ENCODE peak calls at places on chromosomes 1 and 21, in eight cellular contexts. One of them, this sample, is unnamed.

GRCh38 chr1:61085191-61086086 is 3.1 kb downstream of the NFIA start:
- DNase-seq in H9: no peak
- DNase-seq in CD4-positive, CD25-positive, alpha-beta regulatory T cell: no peak
- DNase-seq in CD8-positive, alpha-beta memory T cell: no peak
- DNase-seq in K562: no peak
- DNase-seq in heart right ventricle: no peak
- DNase-seq in fibroblast of lung: no peak
- DNase-seq in aorta: no peak
- DNase-seq in this sample: no peak

GRCh38 chr1:38991638-38992449 is 768 bp downstream of the AKIRIN1 start:
- DNase-seq in H9: peak; percentile 44
- DNase-seq in aorta: peak; percentile 62
- DNase-seq in heart right ventricle: peak; percentile 34
- DNase-seq in fibroblast of lung: peak; percentile 39
- DNase-seq in CD4-positive, CD25-positive, alpha-beta regulatory T cell: no peak
- DNase-seq in CD8-positive, alpha-beta memory T cell: peak; percentile 5
- DNase-seq in K562: no peak
- DNase-seq in this sample: peak; percentile 55

GRCh38 chr21:28579986-28580550 is 412.6 kb downstream of the LTN1 start:
- DNase-seq in heart right ventricle: no peak
- DNase-seq in CD8-positive, alpha-beta memory T cell: no peak
- DNase-seq in K562: no peak
- DNase-seq in H9: peak; percentile 55
- DNase-seq in aorta: no peak
- DNase-seq in CD4-positive, CD25-positive, alpha-beta regulatory T cell: no peak
- DNase-seq in fibroblast of lung: no peak
- DNase-seq in this sample: no peak

GRCh38 chr1:171966426-171967220 is 125.3 kb downstream of the DNM3 start:
- DNase-seq in aorta: no peak
- DNase-seq in CD8-positive, alpha-beta memory T cell: no peak
- DNase-seq in heart right ventricle: no peak
- DNase-seq in CD4-positive, CD25-positive, alpha-beta regulatory T cell: no peak
- DNase-seq in fibroblast of lung: no peak
- DNase-seq in K562: no peak
- DNase-seq in H9: peak; percentile 31
- DNase-seq in this sample: no peak

GRCh38 chr21:25573409-25574206 is 33.7 kb downstream of the MRPL39 start:
- DNase-seq in aorta: no peak
- DNase-seq in H9: no peak
- DNase-seq in heart right ventricle: no peak
- DNase-seq in CD4-positive, CD25-positive, alpha-beta regulatory T cell: peak; percentile 58
- DNase-seq in fibroblast of lung: peak; percentile 98
- DNase-seq in CD8-positive, alpha-beta memory T cell: peak; percentile 3
- DNase-seq in K562: peak; percentile 23
- DNase-seq in this sample: no peak

GRCh38 chr1:20589331-20590312 is 725 bp downstream of the CDA start:
- DNase-seq in H9: no peak
- DNase-seq in aorta: peak; percentile 73
- DNase-seq in fibroblast of lung: peak; percentile 70
- DNase-seq in K562: no peak
- DNase-seq in CD8-positive, alpha-beta memory T cell: no peak
- DNase-seq in heart right ventricle: peak; percentile 62
- DNase-seq in CD4-positive, CD25-positive, alpha-beta regulatory T cell: no peak
- DNase-seq in this sample: peak; percentile 80

GRCh38 chr1:211210965-211211364 is 48.2 kb upstream of the RCOR3 start:
- DNase-seq in CD4-positive, CD25-positive, alpha-beta regulatory T cell: no peak
- DNase-seq in fibroblast of lung: no peak
- DNase-seq in aorta: no peak
- DNase-seq in H9: no peak
- DNase-seq in CD8-positive, alpha-beta memory T cell: no peak
- DNase-seq in heart right ventricle: no peak
- DNase-seq in K562: no peak
- DNase-seq in this sample: no peak

GRCh38 chr1:50175711-50176562 is 67.2 kb downstream of the ELAVL4 start:
- DNase-seq in H9: no peak
- DNase-seq in K562: no peak
- DNase-seq in fibroblast of lung: no peak
- DNase-seq in heart right ventricle: no peak
- DNase-seq in CD4-positive, CD25-positive, alpha-beta regulatory T cell: no peak
- DNase-seq in CD8-positive, alpha-beta memory T cell: no peak
- DNase-seq in aorta: no peak
- DNase-seq in this sample: no peak

GRCh38 chr1:36321119-36321951 is 2.1 kb downstream of the EVA1B start:
- DNase-seq in CD4-positive, CD25-positive, alpha-beta regulatory T cell: no peak
- DNase-seq in heart right ventricle: peak; percentile 90
- DNase-seq in H9: peak; percentile 97
- DNase-seq in aorta: peak; percentile 88
- DNase-seq in CD8-positive, alpha-beta memory T cell: no peak
- DNase-seq in fibroblast of lung: peak; percentile 66
- DNase-seq in K562: peak; percentile 94
- DNase-seq in this sample: peak; percentile 93

GRCh38 chr21:31875424-31876097 is 2.7 kb downstream of the HUNK start:
- DNase-seq in CD4-positive, CD25-positive, alpha-beta regulatory T cell: no peak
- DNase-seq in K562: no peak
- DNase-seq in aorta: no peak
- DNase-seq in CD8-positive, alpha-beta memory T cell: no peak
- DNase-seq in H9: no peak
- DNase-seq in fibroblast of lung: no peak
- DNase-seq in heart right ventricle: no peak
- DNase-seq in this sample: no peak

GRCh38 chr21:38769253-38769780 is 36.4 kb upstream of the ETS2 start:
- DNase-seq in heart right ventricle: no peak
- DNase-seq in fibroblast of lung: peak; percentile 89
- DNase-seq in H9: no peak
- DNase-seq in K562: no peak
- DNase-seq in aorta: peak; percentile 65
- DNase-seq in CD4-positive, CD25-positive, alpha-beta regulatory T cell: no peak
- DNase-seq in CD8-positive, alpha-beta memory T cell: no peak
- DNase-seq in this sample: no peak

GRCh38 chr21:42677339-42678117 is 24.1 kb downstream of the PDE9A start:
- DNase-seq in CD4-positive, CD25-positive, alpha-beta regulatory T cell: no peak
- DNase-seq in fibroblast of lung: peak; percentile 90
- DNase-seq in aorta: peak; percentile 27
- DNase-seq in K562: no peak
- DNase-seq in H9: no peak
- DNase-seq in heart right ventricle: peak; percentile 34
- DNase-seq in CD8-positive, alpha-beta memory T cell: no peak
- DNase-seq in this sample: no peak

GRCh38 chr1:210792703-210793102 is 341.2 kb downstream of the KCNH1 start:
- DNase-seq in K562: peak; percentile 18
- DNase-seq in heart right ventricle: no peak
- DNase-seq in aorta: no peak
- DNase-seq in fibroblast of lung: peak; percentile 92
- DNase-seq in CD4-positive, CD25-positive, alpha-beta regulatory T cell: no peak
- DNase-seq in CD8-positive, alpha-beta memory T cell: no peak
- DNase-seq in H9: no peak
- DNase-seq in this sample: no peak

GRCh38 chr1:72516264-72516663 is 233.9 kb upstream of the NEGR1 start:
- DNase-seq in heart right ventricle: no peak
- DNase-seq in CD8-positive, alpha-beta memory T cell: no peak
- DNase-seq in CD4-positive, CD25-positive, alpha-beta regulatory T cell: no peak
- DNase-seq in H9: no peak
- DNase-seq in aorta: no peak
- DNase-seq in K562: no peak
- DNase-seq in fibroblast of lung: no peak
- DNase-seq in this sample: no peak

GRCh38 chr1:184027751-184028682 is 9.5 kb downstream of the COLGALT2 start:
- DNase-seq in fibroblast of lung: peak; percentile 37
- DNase-seq in aorta: no peak
- DNase-seq in H9: no peak
- DNase-seq in heart right ventricle: no peak
- DNase-seq in K562: no peak
- DNase-seq in CD4-positive, CD25-positive, alpha-beta regulatory T cell: no peak
- DNase-seq in CD8-positive, alpha-beta memory T cell: no peak
- DNase-seq in this sample: peak; percentile 15

DNA sequence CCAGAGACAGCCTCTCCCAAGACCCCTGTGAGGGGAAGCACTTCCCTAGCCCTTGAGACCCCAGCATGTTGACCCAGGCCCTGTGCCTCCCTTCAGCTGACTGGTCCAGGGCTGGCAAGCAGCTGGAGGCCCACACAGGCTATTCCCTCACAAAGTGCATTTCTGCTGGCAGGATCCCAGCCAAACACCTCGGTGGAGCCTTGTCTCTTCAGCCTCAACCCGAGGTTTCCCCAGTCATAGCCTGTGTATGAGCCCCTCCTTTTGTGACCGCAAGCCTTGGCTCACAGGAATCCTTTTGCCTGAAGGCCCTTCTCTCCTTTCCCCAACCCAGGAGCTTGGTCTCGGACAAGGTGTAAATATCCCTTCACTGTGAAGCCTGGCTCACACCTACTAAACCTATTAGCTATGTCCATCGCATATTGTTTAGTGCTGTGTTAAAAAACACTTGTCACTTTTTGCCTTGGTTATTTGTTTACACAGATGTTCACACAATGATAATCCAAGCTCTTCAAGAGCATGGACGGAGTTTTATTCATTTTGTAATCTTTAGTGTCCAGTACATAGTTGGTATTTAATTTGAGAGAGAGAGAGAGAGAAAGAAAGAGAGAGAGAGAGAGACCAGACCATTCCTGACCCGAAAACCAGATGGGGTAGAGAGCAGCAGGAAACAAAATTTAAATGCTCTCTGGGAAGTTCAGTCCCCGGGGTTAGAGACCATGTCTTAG is 8.5 kb upstream of the CD247 start:
- DNase-seq in CD8-positive, alpha-beta memory T cell: no peak
- DNase-seq in heart right ventricle: no peak
- DNase-seq in K562: no peak
- DNase-seq in H9: no peak
- DNase-seq in CD4-positive, CD25-positive, alpha-beta regulatory T cell: no peak
- DNase-seq in fibroblast of lung: peak; percentile 7
- DNase-seq in aorta: no peak
- DNase-seq in this sample: no peak
- H3K4me1 ChIP-seq in CD8-positive, alpha-beta memory T cell: no peaks in the 10 kb centered on the region
- H3K4me1 ChIP-seq in heart right ventricle: no peaks in the 10 kb centered on the region
- H3K4me1 ChIP-seq in K562: peaks cover 19% of the 10 kb centered on the region
- H3K4me1 ChIP-seq in H9: no peaks in the 10 kb centered on the region
- H3K4me1 ChIP-seq in CD4-positive, CD25-positive, alpha-beta regulatory T cell: no peaks in the 10 kb centered on the region
- H3K4me1 ChIP-seq in fibroblast of lung: no peaks in the 10 kb centered on the region
- H3K4me1 ChIP-seq in aorta: no peaks in the 10 kb centered on the region
- H3K4me1 ChIP-seq in this sample: no peaks in the 10 kb centered on the region

GRCh38 chr1:70465911-70466310 is 54.8 kb downstream of the CTH start:
- DNase-seq in fibroblast of lung: no peak
- DNase-seq in heart right ventricle: no peak
- DNase-seq in H9: no peak
- DNase-seq in aorta: no peak
- DNase-seq in K562: no peak
- DNase-seq in CD8-positive, alpha-beta memory T cell: no peak
- DNase-seq in CD4-positive, CD25-positive, alpha-beta regulatory T cell: no peak
- DNase-seq in this sample: no peak

GRCh38 chr1:70462611-70463010 is 51.5 kb downstream of the CTH start:
- DNase-seq in H9: no peak
- DNase-seq in heart right ventricle: no peak
- DNase-seq in CD8-positive, alpha-beta memory T cell: no peak
- DNase-seq in K562: no peak
- DNase-seq in fibroblast of lung: no peak
- DNase-seq in CD4-positive, CD25-positive, alpha-beta regulatory T cell: no peak
- DNase-seq in aorta: no peak
- DNase-seq in this sample: no peak

GRCh38 chr1:70468180-70468579 is 57.1 kb downstream of the CTH start:
- DNase-seq in CD4-positive, CD25-positive, alpha-beta regulatory T cell: no peak
- DNase-seq in aorta: no peak
- DNase-seq in CD8-positive, alpha-beta memory T cell: no peak
- DNase-seq in heart right ventricle: no peak
- DNase-seq in fibroblast of lung: no peak
- DNase-seq in K562: no peak
- DNase-seq in H9: no peak
- DNase-seq in this sample: no peak

DNA sequence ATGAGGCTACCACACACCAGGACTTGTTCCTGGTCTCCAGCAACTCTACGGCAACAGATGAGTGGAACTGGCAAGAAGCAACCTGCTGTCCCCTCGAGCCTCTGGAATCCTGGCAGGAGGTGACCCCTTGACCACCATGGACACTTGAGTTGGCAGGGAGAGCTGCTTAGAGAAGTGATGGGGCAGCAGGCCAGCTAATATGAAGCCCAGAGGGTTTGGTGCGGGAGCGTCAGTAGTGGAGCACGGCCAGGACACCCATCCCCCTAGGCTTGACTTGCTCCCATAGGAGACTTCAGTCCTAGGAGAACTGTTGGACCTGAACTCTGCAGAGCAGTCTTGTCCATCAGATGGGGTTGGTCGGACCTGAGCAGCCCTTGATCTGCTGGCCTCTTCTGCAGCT is 56.5 kb downstream of the CTH start:
- DNase-seq in H9: no peak
- DNase-seq in aorta: no peak
- DNase-seq in K562: no peak
- DNase-seq in heart right ventricle: no peak
- DNase-seq in fibroblast of lung: no peak
- DNase-seq in CD8-positive, alpha-beta memory T cell: no peak
- DNase-seq in CD4-positive, CD25-positive, alpha-beta regulatory T cell: no peak
- DNase-seq in this sample: no peak
- H3K27ac ChIP-seq in H9: no peak overlapping the region
- H3K27ac ChIP-seq in aorta: no peak overlapping the region
- H3K27ac ChIP-seq in K562: no peak overlapping the region
- H3K27ac ChIP-seq in heart right ventricle: no peak overlapping the region
- H3K27ac ChIP-seq in fibroblast of lung: no peak overlapping the region
- H3K27ac ChIP-seq in CD8-positive, alpha-beta memory T cell: no peak overlapping the region
- H3K27ac ChIP-seq in CD4-positive, CD25-positive, alpha-beta regulatory T cell: no peak overlapping the region
- H3K27ac ChIP-seq in this sample: no peak overlapping the region

GRCh38 chr1:31055953-31056352 is 9.6 kb downstream of the PUM1 start:
- DNase-seq in CD8-positive, alpha-beta memory T cell: no peak
- DNase-seq in H9: no peak
- DNase-seq in heart right ventricle: no peak
- DNase-seq in fibroblast of lung: no peak
- DNase-seq in aorta: no peak
- DNase-seq in K562: no peak
- DNase-seq in CD4-positive, CD25-positive, alpha-beta regulatory T cell: no peak
- DNase-seq in this sample: no peak

GRCh38 chr1:31055501-31055900 is 10.0 kb downstream of the PUM1 start:
- DNase-seq in heart right ventricle: no peak
- DNase-seq in fibroblast of lung: no peak
- DNase-seq in CD4-positive, CD25-positive, alpha-beta regulatory T cell: no peak
- DNase-seq in aorta: no peak
- DNase-seq in H9: no peak
- DNase-seq in K562: no peak
- DNase-seq in CD8-positive, alpha-beta memory T cell: no peak
- DNase-seq in this sample: no peak

GRCh38 chr1:31054958-31055481 is 10.5 kb downstream of the PUM1 start:
- DNase-seq in fibroblast of lung: no peak
- DNase-seq in K562: no peak
- DNase-seq in aorta: no peak
- DNase-seq in heart right ventricle: no peak
- DNase-seq in CD4-positive, CD25-positive, alpha-beta regulatory T cell: no peak
- DNase-seq in CD8-positive, alpha-beta memory T cell: no peak
- DNase-seq in H9: no peak
- DNase-seq in this sample: no peak

GRCh38 chr1:31054349-31054748 is 11.2 kb downstream of the PUM1 start:
- DNase-seq in CD8-positive, alpha-beta memory T cell: no peak
- DNase-seq in K562: no peak
- DNase-seq in fibroblast of lung: peak; percentile 48
- DNase-seq in CD4-positive, CD25-positive, alpha-beta regulatory T cell: no peak
- DNase-seq in heart right ventricle: no peak
- DNase-seq in H9: no peak
- DNase-seq in aorta: no peak
- DNase-seq in this sample: no peak

GRCh38 chr1:31051611-31052010 is 13.9 kb downstream of the PUM1 start:
- DNase-seq in heart right ventricle: no peak
- DNase-seq in fibroblast of lung: no peak
- DNase-seq in aorta: no peak
- DNase-seq in CD4-positive, CD25-positive, alpha-beta regulatory T cell: no peak
- DNase-seq in H9: no peak
- DNase-seq in CD8-positive, alpha-beta memory T cell: no peak
- DNase-seq in K562: no peak
- DNase-seq in this sample: no peak
- H3K4me1 ChIP-seq in heart right ventricle: peaks cover 46% of the 10 kb centered on the region
- H3K4me1 ChIP-seq in fibroblast of lung: peaks cover 7% of the 10 kb centered on the region
- H3K4me1 ChIP-seq in aorta: no peaks in the 10 kb centered on the region
- H3K4me1 ChIP-seq in CD4-positive, CD25-positive, alpha-beta regulatory T cell: peaks cover 59% of the 10 kb centered on the region
- H3K4me1 ChIP-seq in H9: no peaks in the 10 kb centered on the region
- H3K4me1 ChIP-seq in CD8-positive, alpha-beta memory T cell: peaks cover 33% of the 10 kb centered on the region
- H3K4me1 ChIP-seq in K562: no peaks in the 10 kb centered on the region
- H3K4me1 ChIP-seq in this sample: peaks cover 4% of the 10 kb centered on the region

GRCh38 chr1:1892079-1892762 is 1.3 kb upstream of the GNB1 start:
- DNase-seq in fibroblast of lung: no peak
- DNase-seq in K562: no peak
- DNase-seq in aorta: no peak
- DNase-seq in H9: no peak
- DNase-seq in CD8-positive, alpha-beta memory T cell: no peak
- DNase-seq in heart right ventricle: no peak
- DNase-seq in CD4-positive, CD25-positive, alpha-beta regulatory T cell: no peak
- DNase-seq in this sample: peak; percentile 50
- H3K27ac ChIP-seq in fibroblast of lung: no peak overlapping the region
- H3K27ac ChIP-seq in K562: peak overlapping the region; percentile 82
- H3K27ac ChIP-seq in aorta: peak overlapping the region; percentile 85
- H3K27ac ChIP-seq in H9: no peak overlapping the region
- H3K27ac ChIP-seq in CD8-positive, alpha-beta memory T cell: peak overlapping the region; percentile 78
- H3K27ac ChIP-seq in heart right ventricle: peak overlapping the region; percentile 98
- H3K27ac ChIP-seq in CD4-positive, CD25-positive, alpha-beta regulatory T cell: peak overlapping the region; percentile 93
- H3K27ac ChIP-seq in this sample: peak overlapping the region; percentile 88

This sample was measured in right cardiac atrium.